ENCODE peak calls at places on chromosomes 7 and 10, in five cellular contexts. O is fibroblast of pulmonary artery, P is thoracic aorta, T is mesothelial cell of epicardium, U is A549. Q is an unnamed sample.

GRCh38 chr10:90857635-90858488 is at the start of gene HTR7:
- DNase-seq in O (peak; percentile 47), P (no peak), T (peak; percentile 45), U (peak; percentile 46), Q (peak; percentile 68)

GRCh38 chr10:124179308-124180043 is 86.1 kb upstream of the CHST15 start:
- DNase-seq in O (no peak), P (no peak), T (no peak), U (no peak), Q (no peak)

GRCh38 chr7:69992938-69993337 is 394.7 kb downstream of the AUTS2 start:
- DNase-seq in O (no peak), P (no peak), T (no peak), U (no peak), Q (no peak)

GRCh38 chr10:52890281-52890680 is 117.7 kb upstream of the MBL2 start:
- DNase-seq in O (no peak), P (no peak), T (no peak), U (no peak), Q (no peak)

GRCh38 chr7:71521506-71521905 is 389.6 kb downstream of the GALNT17 start:
- DNase-seq in O (no peak), P (no peak), T (no peak), U (no peak), Q (no peak)

GRCh38 chr7:147593271-147594057 is 997.1 kb upstream of the C7orf33 start:
- DNase-seq in O (no peak), P (no peak), T (no peak), U (no peak), Q (no peak)

GRCh38 chr7:100655908-100656674 is at the start of gene ACTL6B:
- DNase-seq in O (peak; percentile 51), P (no peak), T (peak; percentile 48), U (peak; percentile 36), Q (peak; percentile 62)

GRCh38 chr7:30771859-30772429 is 727 bp downstream of the MINDY4 start:
- DNase-seq in O (no peak), P (no peak), T (no peak), U (no peak), Q (no peak)

GRCh38 chr7:149414745-149415390 is 46.0 kb downstream of the ZNF777 start:
- DNase-seq in O (peak; percentile 72), P (no peak), T (no peak), U (peak; percentile 29), Q (peak; percentile 54)

DNA sequence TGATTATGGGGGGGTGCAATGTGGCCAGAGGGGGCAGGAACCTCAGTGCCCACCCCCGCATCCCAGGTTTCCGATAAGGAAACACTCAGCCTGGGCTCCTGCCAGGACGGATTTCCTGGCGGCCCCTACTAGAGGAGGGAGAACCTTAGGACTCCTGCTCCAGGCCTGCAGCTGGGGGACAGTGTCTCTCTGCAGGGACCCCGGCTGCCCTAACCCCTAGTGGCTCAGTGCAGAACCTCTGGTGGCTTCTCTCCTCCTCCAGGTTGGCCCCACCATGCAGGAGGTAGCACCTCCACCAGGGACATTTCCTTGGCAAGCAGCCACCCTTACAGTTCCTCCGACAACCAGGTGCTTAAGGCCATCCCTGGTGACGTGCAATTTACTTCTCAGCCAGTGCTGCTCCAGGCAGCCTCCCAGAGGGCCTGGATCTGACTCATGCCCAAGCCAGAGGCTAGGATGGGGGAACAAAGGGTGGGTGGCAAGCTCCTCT is 31.9 kb downstream of the SH2B2 start:
- DNase-seq in O (peak; percentile 43), P (no peak), T (no peak), U (peak; percentile 49), Q (no peak)
- TF ChIP-seq CTCF in O (no peak), P (no peak), T (no peak), U (no peak), Q (no peak)

GRCh38 chr10:8216893-8217292 is 162.4 kb downstream of the GATA3 start:
- DNase-seq in O (no peak), P (no peak), T (no peak), U (no peak), Q (no peak)
- TF ChIP-seq CTCF in O (no peak), P (no peak), T (no peak), U (no peak), Q (no peak)

GRCh38 chr10:132590094-132590751 is 52.6 kb downstream of the INPP5A start:
- DNase-seq in O (no peak), P (no peak), T (no peak), U (no peak), Q (no peak)

GRCh38 chr10:132590752-132591121 is 53.1 kb downstream of the INPP5A start:
- DNase-seq in O (no peak), P (no peak), T (no peak), U (no peak), Q (no peak)

GRCh38 chr10:132592790-132593788 is 55.5 kb downstream of the INPP5A start:
- DNase-seq in O (no peak), P (no peak), T (no peak), U (no peak), Q (no peak)

GRCh38 chr10:132589681-132590080 is 52.1 kb downstream of the INPP5A start:
- DNase-seq in O (no peak), P (no peak), T (no peak), U (no peak), Q (no peak)

GRCh38 chr10:132591166-132591971 is 53.8 kb downstream of the INPP5A start:
- DNase-seq in O (peak; percentile 63), P (peak; percentile 78), T (no peak), U (peak; percentile 74), Q (no peak)
- TF ChIP-seq CTCF in O (no peak), P (no peak), T (no peak), U (no peak), Q (no peak)

DNA sequence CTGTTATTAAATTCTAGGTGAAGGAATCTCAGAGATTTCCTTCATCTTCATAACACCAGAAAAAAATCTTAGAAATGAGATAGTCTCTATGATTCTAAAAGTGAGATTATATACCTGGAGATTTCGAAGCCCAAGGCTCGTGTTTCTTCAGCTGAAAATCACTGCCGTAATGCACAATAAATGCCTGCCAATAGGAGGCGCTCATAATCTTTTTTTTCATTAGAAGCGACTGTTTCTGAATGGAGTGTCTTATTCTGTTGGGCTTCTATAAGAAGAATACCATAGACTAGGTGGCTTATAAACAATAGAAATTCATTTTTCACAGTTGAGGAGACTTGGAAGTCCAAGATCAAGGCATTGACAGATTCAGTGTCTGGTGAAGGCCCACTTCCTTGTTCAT is 294.7 kb downstream of the PRKG1 start:
- DNase-seq in O (no peak), P (no peak), T (no peak), U (no peak), Q (no peak)
- TF ChIP-seq CTCF in O (no peak), P (no peak), T (peak; percentile 33), U (no peak), Q (peak; percentile 23)

GRCh38 chr10:96313348-96313747 is 9.1 kb downstream of the DNTT start:
- DNase-seq in O (no peak), P (no peak), T (no peak), U (no peak), Q (no peak)

GRCh38 chr10:96319754-96320514 is 15.7 kb downstream of the DNTT start:
- DNase-seq in O (no peak), P (no peak), T (no peak), U (peak; percentile 13), Q (no peak)

GRCh38 chr10:96322275-96322674 is 18.0 kb downstream of the DNTT start:
- DNase-seq in O (no peak), P (no peak), T (no peak), U (no peak), Q (no peak)

GRCh38 chr10:96321822-96322221 is 17.6 kb downstream of the DNTT start:
- DNase-seq in O (no peak), P (no peak), T (no peak), U (no peak), Q (no peak)

GRCh38 chr10:96317067-96317833 is 13.0 kb downstream of the DNTT start:
- DNase-seq in O (no peak), P (no peak), T (no peak), U (no peak), Q (no peak)
- TF ChIP-seq CTCF in O (no peak), P (no peak), T (no peak), U (peak; percentile 12), Q (no peak)

GRCh38 chr10:121662945-121663917 is 65.0 kb upstream of the FGFR2 start:
- DNase-seq in O (no peak), P (no peak), T (no peak), U (peak; percentile 25), Q (peak; percentile 23)
- TF ChIP-seq CTCF in O (no peak), P (no peak), T (no peak), U (no peak), Q (peak; percentile 53)

DNA sequence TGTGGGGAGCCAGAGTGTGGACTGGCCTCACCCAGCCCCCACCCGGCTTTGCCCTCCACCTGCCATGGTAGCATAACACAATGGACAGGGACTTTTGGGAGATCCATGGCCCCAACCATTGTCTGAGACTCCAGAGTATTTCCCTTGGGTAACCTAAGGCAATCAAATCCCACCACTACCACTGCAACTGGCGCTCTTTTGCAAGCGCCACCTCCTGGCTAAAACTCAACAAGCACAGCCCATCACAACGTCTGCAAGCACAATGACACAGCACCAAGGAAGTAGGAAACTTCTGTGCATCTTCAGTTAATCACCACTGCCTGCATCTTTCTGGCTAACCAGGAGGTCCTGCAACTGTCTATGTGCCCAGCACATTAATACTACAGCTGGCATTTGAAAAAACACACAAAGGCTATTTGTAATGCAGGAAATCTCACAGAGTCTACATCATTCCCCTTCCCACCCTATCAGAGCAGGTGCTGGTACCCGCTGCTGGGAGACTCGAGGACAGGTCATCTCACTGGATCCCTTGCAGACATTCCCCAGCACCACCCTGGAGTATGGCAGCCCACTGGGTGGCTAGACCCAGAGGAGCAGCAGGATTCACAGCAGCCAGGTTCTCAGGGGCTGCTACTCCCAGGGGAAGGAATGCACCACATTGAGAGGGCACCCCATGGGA is 27.7 kb downstream of the ANKRD26 start:
- DNase-seq in O (peak; percentile 1), P (no peak), T (no peak), U (peak; percentile 27), Q (no peak)
- TF ChIP-seq CTCF in O (no peak), P (no peak), T (no peak), U (no peak), Q (peak; percentile 14)

Q was measured in progenitor cell of endocrine pancreas.